ENCODE peak calls at places on chromosomes 11 and 22, in eight cellular contexts. L, D, W, C, E, Z, M and G are unnamed samples.

GRCh38 chr11:14148653-14149273 is 186.2 kb downstream of the SPON1 start:
- DNase-seq in L (no peak), D (peak; percentile 10), W (no peak), C (no peak), E (no peak), Z (peak; percentile 16), M (no peak), G (no peak)

GRCh38 chr11:134541355-134541754 is 129.3 kb upstream of the B3GAT1 start:
- DNase-seq in L (no peak), D (no peak), W (no peak), C (peak; percentile 23), E (no peak), Z (no peak), M (no peak), G (no peak)

GRCh38 chr11:34168642-34169051 is 63.2 kb downstream of the NAT10 start:
- DNase-seq in L (no peak), D (no peak), W (no peak), C (no peak), E (no peak), Z (no peak), M (no peak), G (no peak)

GRCh38 chr11:13368041-13368446 is 90.5 kb downstream of the BMAL1 start:
- DNase-seq in L (no peak), D (no peak), W (no peak), C (no peak), E (no peak), Z (peak; percentile 9), M (no peak), G (no peak)

GRCh38 chr11:36306888-36307287 is 10.8 kb downstream of the PRR5L start:
- DNase-seq in L (no peak), D (no peak), W (no peak), C (no peak), E (no peak), Z (peak; percentile 36), M (no peak), G (peak; percentile 55)

GRCh38 chr22:48945621-48946458 is 881.8 kb downstream of the BRD1 start:
- DNase-seq in L (peak; percentile 3), D (no peak), W (no peak), C (peak; percentile 22), E (no peak), Z (peak; percentile 36), M (peak; percentile 52), G (peak; percentile 85)

GRCh38 chr11:2777871-2778629 is 78.3 kb upstream of the KCNQ1OT1 start:
- DNase-seq in L (no peak), D (no peak), W (peak; percentile 12), C (peak; percentile 32), E (no peak), Z (no peak), M (peak; percentile 69), G (peak; percentile 89)

GRCh38 chr11:95849087-95849825 is 59.0 kb downstream of the CEP57 start:
- DNase-seq in L (peak; percentile 44), D (peak; percentile 8), W (no peak), C (peak; percentile 41), E (no peak), Z (peak; percentile 64), M (peak; percentile 69), G (no peak)

GRCh38 chr11:65781152-65781961 is 581 bp upstream of the AP5B1 start:
- DNase-seq in L (peak; percentile 37), D (peak; percentile 54), W (no peak), C (no peak), E (no peak), Z (peak; percentile 35), M (peak; percentile 72), G (no peak)

GRCh38 chr22:23060612-23061400 is 9.5 kb upstream of the GNAZ start:
- DNase-seq in L (no peak), D (no peak), W (no peak), C (peak; percentile 20), E (no peak), Z (no peak), M (no peak), G (peak; percentile 81)

GRCh38 chr22:30239421-30240405 is 6.8 kb downstream of the LIF start:
- DNase-seq in L (no peak), D (no peak), W (no peak), C (no peak), E (no peak), Z (no peak), M (no peak), G (no peak)

GRCh38 chr11:110196241-110196754 is 100.1 kb downstream of the RDX start:
- DNase-seq in L (peak; percentile 20), D (peak; percentile 56), W (no peak), C (no peak), E (no peak), Z (peak; percentile 25), M (no peak), G (peak; percentile 50)

GRCh38 chr11:34266090-34266912 is 91.5 kb downstream of the ABTB2 start:
- DNase-seq in L (no peak), D (no peak), W (peak; percentile 48), C (no peak), E (no peak), Z (no peak), M (peak; percentile 76), G (no peak)

GRCh38 chr22:49535126-49535525 is 292.5 kb downstream of the BRD1 start:
- DNase-seq in L (no peak), D (no peak), W (no peak), C (no peak), E (no peak), Z (no peak), M (peak; percentile 24), G (no peak)

GRCh38 chr11:19869946-19870589 is 157.4 kb downstream of the NAV2 start:
- DNase-seq in L (no peak), D (no peak), W (no peak), C (no peak), E (no peak), Z (no peak), M (no peak), G (no peak)

GRCh38 chr11:19868871-19869270 is 156.2 kb downstream of the NAV2 start:
- DNase-seq in L (no peak), D (no peak), W (no peak), C (no peak), E (no peak), Z (no peak), M (no peak), G (no peak)

GRCh38 chr11:19871531-19871930 is 158.9 kb downstream of the NAV2 start:
- DNase-seq in L (no peak), D (no peak), W (no peak), C (no peak), E (no peak), Z (no peak), M (no peak), G (no peak)

GRCh38 chr11:19868281-19868821 is 155.7 kb downstream of the NAV2 start:
- DNase-seq in L (peak; percentile 11), D (no peak), W (no peak), C (no peak), E (no peak), Z (no peak), M (peak; percentile 80), G (no peak)

DNA sequence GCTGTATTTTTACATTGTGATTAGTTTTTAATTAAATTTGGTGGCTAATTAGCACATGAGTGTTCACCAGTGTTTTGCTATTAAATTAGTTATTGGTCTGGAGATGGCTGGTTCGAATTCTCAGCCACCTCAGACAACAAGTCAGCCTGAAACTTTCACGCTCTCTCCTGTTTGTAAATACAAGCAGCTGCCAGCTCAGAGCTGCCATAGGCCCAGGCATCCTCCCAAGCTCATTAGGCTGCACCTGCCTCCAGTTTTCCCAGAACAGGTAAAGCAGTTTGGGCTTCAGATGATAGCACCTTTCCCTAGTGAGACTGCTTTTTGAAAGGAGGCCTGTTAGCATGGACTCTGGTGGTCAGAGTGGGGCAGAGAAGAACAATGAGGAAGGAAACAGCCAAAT is 156.8 kb downstream of the NAV2 start:
- DNase-seq in L (no peak), D (no peak), W (no peak), C (no peak), E (no peak), Z (no peak), M (no peak), G (no peak)
- TF ChIP-seq EP300 in L (no peak), D (no peak), W (no peak), C (no peak), E (no peak), Z (no peak), M (no peak), G (no peak)

DNA sequence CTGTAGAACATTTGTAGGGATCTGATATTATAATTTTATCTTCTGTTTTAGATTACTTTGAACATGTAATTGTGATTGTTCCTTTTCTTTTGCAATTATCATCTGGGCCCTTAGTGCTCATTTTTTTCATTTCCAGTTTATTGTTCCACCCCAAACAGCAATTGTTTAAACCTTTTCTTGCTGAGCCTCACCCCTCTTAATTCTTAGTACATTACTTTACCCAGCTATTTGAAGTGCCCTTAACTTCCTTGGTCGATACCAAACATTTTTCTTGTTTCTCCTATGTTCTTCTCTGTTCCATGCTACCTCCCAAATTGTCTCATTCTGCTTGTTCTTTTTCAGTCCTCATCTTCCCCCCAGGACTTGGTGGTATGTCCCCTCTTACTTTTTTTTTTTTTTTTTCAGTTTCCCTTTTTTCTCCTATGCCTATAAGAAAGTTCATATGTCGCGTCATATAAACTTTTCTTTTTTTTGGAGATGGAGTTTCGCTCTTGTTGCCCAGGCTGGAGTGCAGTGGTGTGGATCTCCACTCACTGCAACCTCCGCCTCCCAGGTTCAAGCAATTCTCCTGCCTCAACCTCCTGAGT is 3.5 kb downstream of the CUL5 start:
- DNase-seq in L (no peak), D (no peak), W (no peak), C (no peak), E (no peak), Z (no peak), M (no peak), G (no peak)
- H3K4me1 ChIP-seq in L (peaks cover 58% of the 10 kb centered on the region), D (peaks cover 9% of the 10 kb centered on the region), W (peaks cover 17% of the 10 kb centered on the region), C (peaks cover 80% of the 10 kb centered on the region), E (no peaks in the 10 kb centered on the region), Z (peaks cover 64% of the 10 kb centered on the region), M (peaks cover 61% of the 10 kb centered on the region), G (peaks cover 45% of the 10 kb centered on the region)

GRCh38 chr11:104124979-104125378 is 39.0 kb downstream of the PDGFD start:
- DNase-seq in L (no peak), D (no peak), W (no peak), C (no peak), E (peak; percentile 3), Z (no peak), M (no peak), G (no peak)
- TF ChIP-seq EP300 in L (no peak), D (no peak), W (no peak), C (no peak), E (no peak), Z (no peak), M (no peak), G (no peak)

GRCh38 chr22:38864361-38865191 is 7.4 kb downstream of the CBX6 start:
- DNase-seq in L (peak; percentile 38), D (no peak), W (no peak), C (peak; percentile 70), E (no peak), Z (no peak), M (peak; percentile 75), G (no peak)

GRCh38 chr22:38867124-38867455 is 4.9 kb downstream of the CBX6 start:
- DNase-seq in L (no peak), D (no peak), W (no peak), C (no peak), E (no peak), Z (no peak), M (no peak), G (no peak)

GRCh38 chr22:38866024-38866398 is 6.0 kb downstream of the CBX6 start:
- DNase-seq in L (no peak), D (no peak), W (no peak), C (no peak), E (no peak), Z (no peak), M (peak; percentile 61), G (no peak)

GRCh38 chr22:38866399-38867123 is 5.5 kb downstream of the CBX6 start:
- DNase-seq in L (no peak), D (no peak), W (no peak), C (no peak), E (no peak), Z (no peak), M (peak; percentile 64), G (no peak)

GRCh38 chr22:38865201-38866023 is 6.6 kb downstream of the CBX6 start:
- DNase-seq in L (no peak), D (no peak), W (no peak), C (no peak), E (no peak), Z (no peak), M (peak; percentile 69), G (no peak)
- H3K4me1 ChIP-seq in L (peaks cover 49% of the 10 kb centered on the region), D (peaks cover 11% of the 10 kb centered on the region), W (peaks cover 50% of the 10 kb centered on the region), C (peaks cover 94% of the 10 kb centered on the region), E (peaks cover 13% of the 10 kb centered on the region), Z (peaks cover 39% of the 10 kb centered on the region), M (peaks cover 89% of the 10 kb centered on the region), G (peaks cover 96% of the 10 kb centered on the region)